ENCODE peak calls at places on chromosomes 11 and 22, in ten cellular contexts. One of them, this sample, is unnamed.

GRCh38 chr11:64152841-64153691 is 12.8 kb downstream of the MACROD1 start:
- DNase-seq in NCI-H510A: no peak
- DNase-seq in activated CD8-positive, alpha-beta memory T cell treated with anti-CD3 and anti-CD28 coated beads for 48 hours: peak; percentile 63
- DNase-seq in stromal cell of bone marrow: no peak
- DNase-seq in activated T-cell treated with anti-CD3 and anti-CD28 coated beads for 4 hours: peak; percentile 61
- DNase-seq in endodermal cell: peak; percentile 90
- DNase-seq in mucosa of descending colon: peak; percentile 82
- DNase-seq in NCI-H345: peak; percentile 57
- DNase-seq in hippocampal formation: no peak
- DNase-seq in NB4: peak; percentile 69
- DNase-seq in this sample: peak; percentile 77

GRCh38 chr11:124329787-124330478 is 9.9 kb upstream of the OR8D2 start:
- DNase-seq in NCI-H510A: no peak
- DNase-seq in mucosa of descending colon: no peak
- DNase-seq in stromal cell of bone marrow: no peak
- DNase-seq in hippocampal formation: peak; percentile 7
- DNase-seq in activated CD8-positive, alpha-beta memory T cell treated with anti-CD3 and anti-CD28 coated beads for 48 hours: no peak
- DNase-seq in endodermal cell: no peak
- DNase-seq in NCI-H345: no peak
- DNase-seq in NB4: peak; percentile 42
- DNase-seq in activated T-cell treated with anti-CD3 and anti-CD28 coated beads for 4 hours: no peak
- DNase-seq in this sample: no peak

GRCh38 chr11:75523189-75523588 is 2.6 kb downstream of the GDPD5 start:
- DNase-seq in NCI-H510A: no peak
- DNase-seq in mucosa of descending colon: no peak
- DNase-seq in endodermal cell: no peak
- DNase-seq in NCI-H345: no peak
- DNase-seq in stromal cell of bone marrow: no peak
- DNase-seq in NB4: no peak
- DNase-seq in hippocampal formation: no peak
- DNase-seq in activated CD8-positive, alpha-beta memory T cell treated with anti-CD3 and anti-CD28 coated beads for 48 hours: no peak
- DNase-seq in activated T-cell treated with anti-CD3 and anti-CD28 coated beads for 4 hours: no peak
- DNase-seq in this sample: no peak

GRCh38 chr22:29831958-29832357 is 6.1 kb downstream of the ASCC2 start:
- DNase-seq in NCI-H510A: no peak
- DNase-seq in NB4: no peak
- DNase-seq in mucosa of descending colon: no peak
- DNase-seq in NCI-H345: no peak
- DNase-seq in hippocampal formation: no peak
- DNase-seq in activated T-cell treated with anti-CD3 and anti-CD28 coated beads for 4 hours: no peak
- DNase-seq in activated CD8-positive, alpha-beta memory T cell treated with anti-CD3 and anti-CD28 coated beads for 48 hours: no peak
- DNase-seq in stromal cell of bone marrow: no peak
- DNase-seq in endodermal cell: no peak
- DNase-seq in this sample: no peak

GRCh38 chr11:117478926-117479325 is 151.3 kb downstream of the CEP164 start:
- DNase-seq in NB4: no peak
- DNase-seq in activated T-cell treated with anti-CD3 and anti-CD28 coated beads for 4 hours: no peak
- DNase-seq in NCI-H345: no peak
- DNase-seq in NCI-H510A: no peak
- DNase-seq in stromal cell of bone marrow: no peak
- DNase-seq in mucosa of descending colon: peak; percentile 35
- DNase-seq in endodermal cell: no peak
- DNase-seq in activated CD8-positive, alpha-beta memory T cell treated with anti-CD3 and anti-CD28 coated beads for 48 hours: no peak
- DNase-seq in hippocampal formation: no peak
- DNase-seq in this sample: no peak

GRCh38 chr11:130947889-130948288 is 31.6 kb upstream of the SNX19 start:
- DNase-seq in endodermal cell: no peak
- DNase-seq in NB4: no peak
- DNase-seq in activated CD8-positive, alpha-beta memory T cell treated with anti-CD3 and anti-CD28 coated beads for 48 hours: no peak
- DNase-seq in hippocampal formation: no peak
- DNase-seq in mucosa of descending colon: no peak
- DNase-seq in NCI-H345: no peak
- DNase-seq in stromal cell of bone marrow: peak; percentile 3
- DNase-seq in NCI-H510A: no peak
- DNase-seq in activated T-cell treated with anti-CD3 and anti-CD28 coated beads for 4 hours: no peak
- DNase-seq in this sample: no peak

GRCh38 chr22:45805413-45805812 is 133.8 kb downstream of the ATXN10 start:
- DNase-seq in stromal cell of bone marrow: no peak
- DNase-seq in hippocampal formation: no peak
- DNase-seq in endodermal cell: no peak
- DNase-seq in NB4: no peak
- DNase-seq in activated T-cell treated with anti-CD3 and anti-CD28 coated beads for 4 hours: no peak
- DNase-seq in activated CD8-positive, alpha-beta memory T cell treated with anti-CD3 and anti-CD28 coated beads for 48 hours: no peak
- DNase-seq in NCI-H510A: no peak
- DNase-seq in mucosa of descending colon: no peak
- DNase-seq in NCI-H345: no peak
- DNase-seq in this sample: no peak

GRCh38 chr11:75403983-75404658 is 4.8 kb downstream of the RPS3 start:
- DNase-seq in endodermal cell: no peak
- DNase-seq in hippocampal formation: no peak
- DNase-seq in stromal cell of bone marrow: no peak
- DNase-seq in NB4: no peak
- DNase-seq in NCI-H345: no peak
- DNase-seq in activated CD8-positive, alpha-beta memory T cell treated with anti-CD3 and anti-CD28 coated beads for 48 hours: no peak
- DNase-seq in NCI-H510A: no peak
- DNase-seq in activated T-cell treated with anti-CD3 and anti-CD28 coated beads for 4 hours: no peak
- DNase-seq in mucosa of descending colon: no peak
- DNase-seq in this sample: peak; percentile 36

GRCh38 chr11:2302280-2302843 is 549 bp downstream of the TSPAN32 start:
- DNase-seq in activated T-cell treated with anti-CD3 and anti-CD28 coated beads for 4 hours: no peak
- DNase-seq in NCI-H345: no peak
- DNase-seq in endodermal cell: peak; percentile 53
- DNase-seq in NB4: peak; percentile 79
- DNase-seq in stromal cell of bone marrow: no peak
- DNase-seq in activated CD8-positive, alpha-beta memory T cell treated with anti-CD3 and anti-CD28 coated beads for 48 hours: peak; percentile 19
- DNase-seq in NCI-H510A: no peak
- DNase-seq in mucosa of descending colon: no peak
- DNase-seq in hippocampal formation: no peak
- DNase-seq in this sample: peak; percentile 59

GRCh38 chr11:1260023-1260501 is 37.2 kb downstream of the MUC5B start:
- DNase-seq in activated CD8-positive, alpha-beta memory T cell treated with anti-CD3 and anti-CD28 coated beads for 48 hours: no peak
- DNase-seq in hippocampal formation: no peak
- DNase-seq in NCI-H510A: no peak
- DNase-seq in activated T-cell treated with anti-CD3 and anti-CD28 coated beads for 4 hours: peak; percentile 20
- DNase-seq in stromal cell of bone marrow: no peak
- DNase-seq in NCI-H345: no peak
- DNase-seq in endodermal cell: peak; percentile 74
- DNase-seq in mucosa of descending colon: peak; percentile 91
- DNase-seq in NB4: peak; percentile 31
- DNase-seq in this sample: peak; percentile 57

GRCh38 chr11:130536106-130537040 is 87.9 kb downstream of the ADAMTS15 start:
- DNase-seq in stromal cell of bone marrow: no peak
- DNase-seq in endodermal cell: no peak
- DNase-seq in NB4: no peak
- DNase-seq in NCI-H345: no peak
- DNase-seq in NCI-H510A: no peak
- DNase-seq in mucosa of descending colon: no peak
- DNase-seq in hippocampal formation: no peak
- DNase-seq in activated CD8-positive, alpha-beta memory T cell treated with anti-CD3 and anti-CD28 coated beads for 48 hours: no peak
- DNase-seq in activated T-cell treated with anti-CD3 and anti-CD28 coated beads for 4 hours: no peak
- DNase-seq in this sample: no peak

GRCh38 chr22:31952459-31952858 is 8.1 kb downstream of the YWHAH start:
- DNase-seq in NCI-H510A: no peak
- DNase-seq in activated T-cell treated with anti-CD3 and anti-CD28 coated beads for 4 hours: no peak
- DNase-seq in endodermal cell: no peak
- DNase-seq in stromal cell of bone marrow: peak; percentile 82
- DNase-seq in NCI-H345: no peak
- DNase-seq in hippocampal formation: no peak
- DNase-seq in NB4: no peak
- DNase-seq in activated CD8-positive, alpha-beta memory T cell treated with anti-CD3 and anti-CD28 coated beads for 48 hours: no peak
- DNase-seq in mucosa of descending colon: no peak
- DNase-seq in this sample: no peak

GRCh38 chr11:11865449-11865848 is 23.7 kb downstream of the USP47 start:
- DNase-seq in NCI-H510A: no peak
- DNase-seq in stromal cell of bone marrow: no peak
- DNase-seq in NB4: no peak
- DNase-seq in hippocampal formation: no peak
- DNase-seq in endodermal cell: no peak
- DNase-seq in activated CD8-positive, alpha-beta memory T cell treated with anti-CD3 and anti-CD28 coated beads for 48 hours: no peak
- DNase-seq in activated T-cell treated with anti-CD3 and anti-CD28 coated beads for 4 hours: no peak
- DNase-seq in NCI-H345: no peak
- DNase-seq in mucosa of descending colon: no peak
- DNase-seq in this sample: no peak

GRCh38 chr11:13277719-13278619 is at the start of gene BMAL1:
- DNase-seq in mucosa of descending colon: peak; percentile 82
- DNase-seq in stromal cell of bone marrow: no peak
- DNase-seq in activated CD8-positive, alpha-beta memory T cell treated with anti-CD3 and anti-CD28 coated beads for 48 hours: peak; percentile 23
- DNase-seq in NCI-H510A: no peak
- DNase-seq in hippocampal formation: no peak
- DNase-seq in NB4: peak; percentile 26
- DNase-seq in endodermal cell: peak; percentile 77
- DNase-seq in NCI-H345: no peak
- DNase-seq in activated T-cell treated with anti-CD3 and anti-CD28 coated beads for 4 hours: peak; percentile 23
- DNase-seq in this sample: peak; percentile 69

GRCh38 chr22:36288571-36289405 is 35.9 kb downstream of the APOL1 start:
- DNase-seq in activated T-cell treated with anti-CD3 and anti-CD28 coated beads for 4 hours: no peak
- DNase-seq in endodermal cell: no peak
- DNase-seq in NCI-H345: no peak
- DNase-seq in NCI-H510A: no peak
- DNase-seq in stromal cell of bone marrow: no peak
- DNase-seq in activated CD8-positive, alpha-beta memory T cell treated with anti-CD3 and anti-CD28 coated beads for 48 hours: no peak
- DNase-seq in mucosa of descending colon: no peak
- DNase-seq in hippocampal formation: no peak
- DNase-seq in NB4: peak; percentile 1
- DNase-seq in this sample: no peak

GRCh38 chr22:38205261-38206128 is 3.7 kb downstream of the MAFF start:
- DNase-seq in endodermal cell: no peak
- DNase-seq in hippocampal formation: peak; percentile 32
- DNase-seq in mucosa of descending colon: no peak
- DNase-seq in activated CD8-positive, alpha-beta memory T cell treated with anti-CD3 and anti-CD28 coated beads for 48 hours: no peak
- DNase-seq in NB4: no peak
- DNase-seq in NCI-H510A: no peak
- DNase-seq in activated T-cell treated with anti-CD3 and anti-CD28 coated beads for 4 hours: no peak
- DNase-seq in NCI-H345: no peak
- DNase-seq in stromal cell of bone marrow: peak; percentile 90
- DNase-seq in this sample: no peak

GRCh38 chr11:44978961-44979331 is 28.3 kb upstream of the TP53I11 start:
- DNase-seq in activated CD8-positive, alpha-beta memory T cell treated with anti-CD3 and anti-CD28 coated beads for 48 hours: no peak
- DNase-seq in NCI-H345: peak; percentile 95
- DNase-seq in hippocampal formation: no peak
- DNase-seq in endodermal cell: peak; percentile 67
- DNase-seq in stromal cell of bone marrow: no peak
- DNase-seq in NB4: no peak
- DNase-seq in mucosa of descending colon: peak; percentile 84
- DNase-seq in NCI-H510A: peak; percentile 7
- DNase-seq in activated T-cell treated with anti-CD3 and anti-CD28 coated beads for 4 hours: no peak
- DNase-seq in this sample: no peak

GRCh38 chr11:123829745-123830144 is 23.6 kb upstream of the OR6M1 start:
- DNase-seq in activated T-cell treated with anti-CD3 and anti-CD28 coated beads for 4 hours: no peak
- DNase-seq in stromal cell of bone marrow: no peak
- DNase-seq in NCI-H345: no peak
- DNase-seq in mucosa of descending colon: no peak
- DNase-seq in NCI-H510A: no peak
- DNase-seq in NB4: no peak
- DNase-seq in activated CD8-positive, alpha-beta memory T cell treated with anti-CD3 and anti-CD28 coated beads for 48 hours: no peak
- DNase-seq in endodermal cell: no peak
- DNase-seq in hippocampal formation: no peak
- DNase-seq in this sample: no peak

GRCh38 chr11:110859998-110860397 is 147.8 kb upstream of the ARHGAP20 start:
- DNase-seq in NCI-H510A: no peak
- DNase-seq in NB4: no peak
- DNase-seq in hippocampal formation: no peak
- DNase-seq in endodermal cell: no peak
- DNase-seq in activated CD8-positive, alpha-beta memory T cell treated with anti-CD3 and anti-CD28 coated beads for 48 hours: no peak
- DNase-seq in stromal cell of bone marrow: no peak
- DNase-seq in activated T-cell treated with anti-CD3 and anti-CD28 coated beads for 4 hours: no peak
- DNase-seq in NCI-H345: no peak
- DNase-seq in mucosa of descending colon: peak; percentile 70
- DNase-seq in this sample: no peak

GRCh38 chr22:41642711-41643110 is 21.6 kb downstream of the XRCC6 start:
- DNase-seq in stromal cell of bone marrow: no peak
- DNase-seq in endodermal cell: no peak
- DNase-seq in NB4: no peak
- DNase-seq in mucosa of descending colon: no peak
- DNase-seq in activated T-cell treated with anti-CD3 and anti-CD28 coated beads for 4 hours: no peak
- DNase-seq in activated CD8-positive, alpha-beta memory T cell treated with anti-CD3 and anti-CD28 coated beads for 48 hours: no peak
- DNase-seq in NCI-H510A: no peak
- DNase-seq in NCI-H345: no peak
- DNase-seq in hippocampal formation: no peak
- DNase-seq in this sample: no peak

GRCh38 chr22:49663823-49664222 is 163.8 kb downstream of the BRD1 start:
- DNase-seq in hippocampal formation: no peak
- DNase-seq in mucosa of descending colon: no peak
- DNase-seq in NCI-H510A: no peak
- DNase-seq in NCI-H345: no peak
- DNase-seq in NB4: no peak
- DNase-seq in activated T-cell treated with anti-CD3 and anti-CD28 coated beads for 4 hours: no peak
- DNase-seq in activated CD8-positive, alpha-beta memory T cell treated with anti-CD3 and anti-CD28 coated beads for 48 hours: no peak
- DNase-seq in stromal cell of bone marrow: no peak
- DNase-seq in endodermal cell: peak; percentile 26
- DNase-seq in this sample: no peak

GRCh38 chr11:114040706-114041211 is 18.8 kb upstream of the ZBTB16 start:
- DNase-seq in NB4: no peak
- DNase-seq in hippocampal formation: no peak
- DNase-seq in endodermal cell: no peak
- DNase-seq in NCI-H345: no peak
- DNase-seq in activated CD8-positive, alpha-beta memory T cell treated with anti-CD3 and anti-CD28 coated beads for 48 hours: no peak
- DNase-seq in mucosa of descending colon: peak; percentile 69
- DNase-seq in NCI-H510A: no peak
- DNase-seq in stromal cell of bone marrow: no peak
- DNase-seq in activated T-cell treated with anti-CD3 and anti-CD28 coated beads for 4 hours: no peak
- DNase-seq in this sample: no peak

GRCh38 chr11:30230714-30231113 is at the start of gene FSHB:
- DNase-seq in endodermal cell: no peak
- DNase-seq in mucosa of descending colon: no peak
- DNase-seq in activated CD8-positive, alpha-beta memory T cell treated with anti-CD3 and anti-CD28 coated beads for 48 hours: no peak
- DNase-seq in activated T-cell treated with anti-CD3 and anti-CD28 coated beads for 4 hours: no peak
- DNase-seq in NCI-H510A: no peak
- DNase-seq in stromal cell of bone marrow: no peak
- DNase-seq in hippocampal formation: no peak
- DNase-seq in NB4: no peak
- DNase-seq in NCI-H345: no peak
- DNase-seq in this sample: no peak

GRCh38 chr11:123409886-123410549 is 20.1 kb upstream of the GRAMD1B start:
- DNase-seq in NCI-H345: no peak
- DNase-seq in NB4: no peak
- DNase-seq in mucosa of descending colon: no peak
- DNase-seq in hippocampal formation: no peak
- DNase-seq in activated CD8-positive, alpha-beta memory T cell treated with anti-CD3 and anti-CD28 coated beads for 48 hours: no peak
- DNase-seq in stromal cell of bone marrow: no peak
- DNase-seq in activated T-cell treated with anti-CD3 and anti-CD28 coated beads for 4 hours: no peak
- DNase-seq in NCI-H510A: no peak
- DNase-seq in endodermal cell: no peak
- DNase-seq in this sample: no peak

GRCh38 chr11:85595285-85595884 is 31.8 kb downstream of the DLG2 start:
- DNase-seq in activated CD8-positive, alpha-beta memory T cell treated with anti-CD3 and anti-CD28 coated beads for 48 hours: no peak
- DNase-seq in activated T-cell treated with anti-CD3 and anti-CD28 coated beads for 4 hours: no peak
- DNase-seq in NB4: peak; percentile 68
- DNase-seq in NCI-H345: peak; percentile 44
- DNase-seq in NCI-H510A: no peak
- DNase-seq in mucosa of descending colon: no peak
- DNase-seq in stromal cell of bone marrow: peak; percentile 44
- DNase-seq in hippocampal formation: peak; percentile 79
- DNase-seq in endodermal cell: no peak
- DNase-seq in this sample: no peak

GRCh38 chr11:61027141-61027840 is 55.8 kb downstream of the CD6 start:
- DNase-seq in mucosa of descending colon: no peak
- DNase-seq in activated T-cell treated with anti-CD3 and anti-CD28 coated beads for 4 hours: no peak
- DNase-seq in hippocampal formation: no peak
- DNase-seq in NCI-H345: no peak
- DNase-seq in NCI-H510A: no peak
- DNase-seq in endodermal cell: no peak
- DNase-seq in NB4: no peak
- DNase-seq in stromal cell of bone marrow: no peak
- DNase-seq in activated CD8-positive, alpha-beta memory T cell treated with anti-CD3 and anti-CD28 coated beads for 48 hours: no peak
- DNase-seq in this sample: peak; percentile 74

GRCh38 chr11:57514538-57515331 is 767 bp downstream of the SLC43A1 start:
- DNase-seq in NCI-H510A: peak; percentile 51
- DNase-seq in mucosa of descending colon: peak; percentile 81
- DNase-seq in activated CD8-positive, alpha-beta memory T cell treated with anti-CD3 and anti-CD28 coated beads for 48 hours: peak; percentile 15
- DNase-seq in NCI-H345: peak; percentile 7
- DNase-seq in activated T-cell treated with anti-CD3 and anti-CD28 coated beads for 4 hours: peak; percentile 39
- DNase-seq in hippocampal formation: no peak
- DNase-seq in NB4: peak; percentile 84
- DNase-seq in stromal cell of bone marrow: no peak
- DNase-seq in endodermal cell: peak; percentile 81
- DNase-seq in this sample: peak; percentile 70

GRCh38 chr11:77436501-77436900 is 37.4 kb downstream of the PAK1 start:
- DNase-seq in activated T-cell treated with anti-CD3 and anti-CD28 coated beads for 4 hours: no peak
- DNase-seq in activated CD8-positive, alpha-beta memory T cell treated with anti-CD3 and anti-CD28 coated beads for 48 hours: no peak
- DNase-seq in endodermal cell: no peak
- DNase-seq in NCI-H510A: no peak
- DNase-seq in hippocampal formation: no peak
- DNase-seq in mucosa of descending colon: no peak
- DNase-seq in NB4: no peak
- DNase-seq in stromal cell of bone marrow: no peak
- DNase-seq in NCI-H345: no peak
- DNase-seq in this sample: no peak